ENCODE peak calls at places on chromosomes 4 and X, in ten cellular contexts. F, L, B, W, K, N, D, Z, J and S are unnamed samples.

GRCh38 chr4:2786794-2787229 is 6.1 kb upstream of the SH3BP2 start:
- DNase-seq in W (no peak), L (no peak), Z (no peak), J (no peak), B (no peak), K (no peak), D (no peak), N (no peak), F (peak), S (no peak)

GRCh38 chrX:127596882-127597281 is 455.3 kb downstream of the ACTRT1 start:
- DNase-seq in J (no peak), N (no peak), Z (no peak), L (no peak), D (no peak), W (no peak), F (no peak), B (no peak), K (no peak), S (no peak)

GRCh38 chrX:111445485-111445884 is 33.5 kb upstream of the DCX start:
- DNase-seq in N (no peak), W (peak), B (peak), Z (peak), D (peak), J (peak), L (no peak), K (peak), F (no peak), S (no peak)

GRCh38 chr4:81166431-81166830 is 48.6 kb downstream of the PRKG2 start:
- DNase-seq in F (no peak), N (no peak), B (no peak), K (no peak), J (no peak), D (no peak), Z (no peak), L (no peak), W (peak), S (no peak)

GRCh38 chrX:50941638-50942037 is 31.1 kb downstream of the BMP15 start:
- DNase-seq in L (no peak), W (peak), Z (peak), N (no peak), F (no peak), J (no peak), B (no peak), D (peak), K (peak), S (peak)

GRCh38 chr4:183329954-183330742 is 7.9 kb upstream of the CLDN24 start:
- DNase-seq in N (no peak), J (no peak), F (no peak), W (no peak), B (no peak), D (no peak), Z (no peak), L (no peak), K (no peak), S (no peak)

GRCh38 chr4:70651864-70652506 is 14.3 kb downstream of the JCHAIN start:
- DNase-seq in Z (peak), F (no peak), D (peak), K (peak), B (no peak), N (no peak), L (no peak), J (no peak), W (peak), S (no peak)

GRCh38 chrX:16897445-16897844 is 27.3 kb upstream of the RBBP7 start:
- DNase-seq in D (no peak), N (no peak), B (no peak), K (no peak), W (no peak), J (no peak), Z (no peak), F (no peak), L (no peak), S (no peak)

GRCh38 chr4:102036619-102037376 is 246.3 kb downstream of the BANK1 start:
- DNase-seq in W (peak), J (peak), B (no peak), Z (no peak), N (no peak), F (no peak), D (no peak), L (no peak), K (no peak), S (no peak)

GRCh38 chr4:188986271-188986689 is 847.0 kb downstream of the TRIML1 start:
- DNase-seq in W (peak), L (no peak), K (no peak), Z (no peak), B (no peak), D (peak), N (no peak), F (no peak), J (peak), S (no peak)

GRCh38 chrX:10415704-10416001 is 204.7 kb downstream of the MID1 start:
- DNase-seq in B (no peak), N (no peak), L (no peak), K (no peak), F (no peak), Z (no peak), D (no peak), J (no peak), W (no peak), S (no peak)

GRCh38 chr4:7691061-7691460 is 248.6 kb downstream of the AFAP1 start:
- DNase-seq in K (no peak), Z (no peak), N (peak), J (no peak), B (no peak), W (no peak), D (no peak), F (no peak), L (no peak), S (no peak)

GRCh38 chrX:110436497-110436896 is 77.8 kb downstream of the RTL9 start:
- DNase-seq in K (no peak), D (no peak), W (no peak), N (no peak), B (no peak), Z (no peak), J (no peak), F (no peak), L (no peak), S (no peak)

GRCh38 chrX:36898301-36898700 is 109.9 kb upstream of the FAM47C start:
- DNase-seq in L (no peak), K (peak), Z (peak), W (peak), J (no peak), F (no peak), D (peak), N (no peak), B (no peak), S (no peak)

GRCh38 chr4:73872331-73873108 is 3.3 kb downstream of the CXCL1 start:
- DNase-seq in B (no peak), J (no peak), D (no peak), F (no peak), N (no peak), Z (no peak), L (no peak), K (no peak), W (no peak), S (no peak)

GRCh38 chrX:122866527-122866926 is 317.6 kb upstream of the GRIA3 start:
- DNase-seq in W (no peak), J (peak), N (no peak), B (no peak), Z (no peak), D (peak), L (no peak), K (no peak), F (no peak), S (peak)

GRCh38 chrX:18702362-18703195 is 4.9 kb upstream of the PPEF1 start:
- DNase-seq in L (no peak), K (no peak), J (peak), B (no peak), F (no peak), N (no peak), D (peak), W (peak), Z (no peak), S (peak)

GRCh38 chr4:20253272-20253798 is 1.6 kb downstream of the SLIT2 start:
- DNase-seq in B (no peak), K (peak), Z (no peak), W (peak), F (no peak), N (no peak), J (no peak), L (no peak), D (no peak), S (no peak)

GRCh38 chrX:41475166-41475565 is 28.0 kb downstream of the NYX start:
- DNase-seq in L (no peak), K (peak), B (no peak), N (no peak), F (no peak), J (no peak), D (no peak), Z (no peak), W (no peak), S (no peak)

GRCh38 chr4:180751009-180751408 is 1492.2 kb upstream of the TENM3 start:
- DNase-seq in Z (no peak), K (no peak), F (no peak), L (no peak), W (no peak), J (no peak), N (no peak), B (no peak), D (peak), S (no peak)

GRCh38 chrX:118976599-118977340 is 2.4 kb downstream of the LONRF3 start:
- DNase-seq in D (peak), F (peak), K (no peak), Z (peak), N (peak), W (peak), J (no peak), L (no peak), B (peak), S (peak)

GRCh38 chr4:825969-826330 is at the start of gene CPLX1:
- DNase-seq in Z (no peak), F (peak), J (no peak), D (no peak), W (peak), K (peak), N (peak), L (no peak), B (peak), S (peak)

GRCh38 chr4:23091674-23092073 is 398.9 kb downstream of the GBA3 start:
- DNase-seq in D (no peak), K (no peak), W (no peak), F (no peak), L (no peak), B (no peak), Z (no peak), J (no peak), N (no peak), S (no peak)

GRCh38 chr4:12852338-12853307 is 631.5 kb downstream of the RAB28 start:
- DNase-seq in N (no peak), B (peak), L (no peak), D (peak), W (peak), Z (peak), F (no peak), K (peak), J (peak), S (peak)

GRCh38 chr4:112515278-112516075 is 503 bp downstream of the NEUROG2 start:
- DNase-seq in L (no peak), N (no peak), W (peak), B (peak), J (no peak), K (peak), D (peak), Z (peak), F (peak), S (peak)

GRCh38 chr4:187732524-187732923 is 263.0 kb upstream of the ZFP42 start:
- DNase-seq in L (no peak), K (no peak), B (no peak), Z (no peak), J (no peak), F (no peak), N (no peak), D (no peak), W (no peak), S (no peak)

GRCh38 chr4:174578366-174578765 is 56.1 kb upstream of the HPGD start:
- DNase-seq in W (no peak), K (no peak), N (no peak), J (no peak), L (no peak), B (no peak), F (no peak), Z (no peak), D (no peak), S (no peak)

GRCh38 chrX:35166023-35166422 is 223.4 kb downstream of the FAM47B start:
- DNase-seq in F (no peak), W (no peak), D (no peak), N (no peak), B (no peak), J (no peak), Z (no peak), K (no peak), L (no peak), S (no peak)

GRCh38 chrX:24426340-24426913 is 38.7 kb upstream of the PDK3 start:
- DNase-seq in F (no peak), L (no peak), D (peak), B (no peak), K (peak), Z (peak), W (peak), N (no peak), J (no peak), S (no peak)

GRCh38 chr4:186032259-186032658 is 36.7 kb upstream of the TLR3 start:
- DNase-seq in D (peak), J (no peak), L (no peak), B (no peak), N (no peak), Z (no peak), K (peak), F (no peak), W (no peak), S (no peak)

GRCh38 chrX:27555514-27555913 is 34.6 kb upstream of the DCAF8L2 start:
- DNase-seq in D (peak), N (no peak), Z (peak), F (no peak), K (peak), J (no peak), B (no peak), L (no peak), W (peak), S (peak)

GRCh38 chr4:37928896-37929537 is 31.2 kb upstream of the PTTG2 start:
- DNase-seq in N (no peak), D (no peak), F (no peak), W (peak), Z (no peak), L (no peak), B (no peak), K (no peak), J (no peak), S (no peak)

GRCh38 chr4:146814736-146815135 is 130.9 kb downstream of the TTC29 start:
- DNase-seq in J (no peak), F (no peak), N (no peak), B (no peak), Z (no peak), D (no peak), W (peak), K (peak), L (no peak), S (no peak)

GRCh38 chrX:83416273-83416672 is 91.8 kb upstream of the POU3F4 start:
- DNase-seq in Z (no peak), N (no peak), B (no peak), W (peak), J (no peak), D (no peak), F (no peak), K (peak), L (no peak), S (no peak)

GRCh38 chrX:111010151-111010550 is 85.8 kb upstream of the PAK3 start:
- DNase-seq in N (no peak), K (no peak), L (no peak), F (no peak), J (no peak), W (peak), B (no peak), D (no peak), Z (no peak), S (no peak)

GRCh38 chr4:148425327-148426110 is 16.7 kb downstream of the NR3C2 start:
- DNase-seq in J (no peak), K (peak), L (no peak), W (no peak), N (no peak), F (no peak), Z (no peak), B (no peak), D (no peak), S (no peak)

GRCh38 chr4:148431401-148431800 is 10.8 kb downstream of the NR3C2 start:
- DNase-seq in L (no peak), F (no peak), N (no peak), K (no peak), Z (no peak), D (no peak), W (no peak), B (no peak), J (no peak), S (peak)

GRCh38 chr4:148430847-148431246 is 11.4 kb downstream of the NR3C2 start:
- DNase-seq in D (no peak), Z (no peak), F (no peak), J (no peak), W (no peak), B (no peak), K (no peak), N (no peak), L (no peak), S (no peak)

GRCh38 chr4:148426643-148427042 is 15.6 kb downstream of the NR3C2 start:
- DNase-seq in Z (no peak), J (no peak), W (no peak), N (no peak), B (no peak), K (peak), F (no peak), D (no peak), L (no peak), S (no peak)
- TF ChIP-seq CTCF in Z (no peak), J (no peak), W (no peak), N (no peak), B (no peak), K (peak), F (no peak), D (no peak), L (no peak), S (no peak)

DNA sequence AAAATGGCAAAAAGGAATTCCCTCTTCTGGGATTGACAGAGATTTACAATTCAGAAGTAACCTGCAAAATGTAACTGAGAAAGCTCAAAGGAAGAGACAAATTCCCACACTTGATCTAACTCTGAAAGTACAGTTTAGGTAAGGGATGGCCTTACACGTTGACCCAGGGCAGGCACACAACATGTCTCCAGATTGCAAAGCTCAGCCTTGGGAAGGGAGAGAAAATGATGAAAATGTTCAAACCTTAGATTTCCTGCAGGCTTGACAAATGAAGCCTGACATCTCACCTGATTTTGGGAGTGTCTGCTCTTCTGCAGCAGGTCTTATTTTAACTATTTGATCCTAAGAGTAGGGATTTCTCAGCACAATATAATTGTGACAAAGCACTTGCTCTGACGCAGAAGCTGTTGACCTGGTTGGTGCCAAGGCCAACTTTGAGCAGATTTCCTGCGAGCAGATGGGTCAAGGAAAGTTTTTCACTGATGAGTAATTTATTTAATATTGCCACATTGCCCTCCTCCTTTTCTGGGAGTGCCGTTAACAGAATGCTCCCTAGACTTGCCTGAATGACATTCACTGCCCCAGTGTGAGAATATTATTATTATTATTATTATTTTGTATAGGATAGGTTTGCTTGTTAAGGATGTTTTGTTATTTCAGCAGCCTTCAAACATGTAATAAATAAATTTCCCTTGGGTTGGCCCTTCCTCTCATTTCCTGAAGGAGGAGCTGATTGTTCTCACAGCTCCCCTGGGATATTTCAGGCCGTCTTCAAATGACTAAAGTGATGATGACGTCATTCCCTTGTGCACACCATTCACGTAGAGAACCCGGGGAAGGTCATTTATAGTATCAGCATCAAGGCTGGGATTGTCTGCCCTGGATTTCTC is 157.1 kb downstream of the VEGFC start:
- DNase-seq in L (no peak), F (no peak), D (peak), B (no peak), W (peak), N (no peak), K (no peak), Z (peak), J (no peak), S (no peak)
- TF ChIP-seq CTCF in L (no peak), F (no peak), D (no peak), B (no peak), W (no peak), N (no peak), K (no peak), Z (no peak), J (no peak), S (no peak)

DNA sequence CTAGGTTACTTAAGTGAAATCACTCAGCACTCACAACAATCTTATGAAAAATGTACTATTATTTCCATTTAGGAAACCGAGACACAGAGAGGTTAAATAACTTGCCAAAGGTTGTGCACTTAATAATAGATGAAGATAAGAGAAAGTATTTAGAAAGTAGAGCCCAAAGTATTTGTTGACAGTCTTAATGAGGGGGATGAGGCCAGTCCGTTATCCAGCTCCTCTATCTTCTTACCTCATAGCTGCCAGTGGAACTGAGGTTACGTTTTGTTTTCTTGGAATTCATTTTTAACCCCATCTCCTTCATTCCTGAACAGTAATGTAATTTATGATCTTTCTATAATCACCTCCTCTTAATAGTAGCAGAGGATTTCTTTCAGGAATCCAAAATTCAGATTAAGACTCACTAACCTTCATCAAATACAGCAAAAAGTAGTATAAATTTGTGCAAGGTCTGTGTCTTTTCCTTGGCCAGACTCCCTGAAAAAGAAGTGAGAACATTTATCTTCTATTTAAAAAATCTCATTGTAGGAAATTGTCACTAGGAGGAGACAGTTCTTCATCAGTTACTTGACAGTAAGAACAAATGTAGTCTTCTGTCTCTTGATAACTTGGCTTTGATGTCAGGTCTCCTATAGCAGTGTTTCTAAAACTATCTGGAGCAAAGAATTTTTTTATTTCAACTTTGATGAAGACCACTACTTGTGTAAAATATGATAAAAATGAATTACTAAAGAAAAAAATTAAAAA is 35.5 kb downstream of the F8 start:
- DNase-seq in F (no peak), L (no peak), B (no peak), K (no peak), D (peak), N (no peak), W (no peak), J (no peak), Z (peak), S (no peak)
- TF ChIP-seq CTCF in F (no peak), L (no peak), B (no peak), K (no peak), D (peak), N (no peak), W (peak), J (no peak), Z (no peak), S (no peak)

GRCh38 chr4:119041951-119042560 is 93.6 kb upstream of the MYOZ2 start:
- DNase-seq in W (peak), J (peak), N (no peak), F (peak), K (peak), Z (peak), L (no peak), D (peak), B (peak), S (peak)
- TF ChIP-seq CTCF in W (peak), J (peak), N (peak), F (no peak), K (peak), Z (peak), L (peak), D (peak), B (peak), S (peak)

GRCh38 chrX:9341305-9342201 is 123.3 kb upstream of the TBL1X start:
- DNase-seq in J (no peak), N (peak), L (peak), W (peak), Z (peak), D (peak), K (peak), B (no peak), F (peak), S (no peak)
- TF ChIP-seq CTCF in J (no peak), N (no peak), L (no peak), W (no peak), Z (no peak), D (no peak), K (no peak), B (no peak), F (no peak), S (no peak)

GRCh38 chr4:30769093-30769492 is 48.9 kb downstream of the PCDH7 start:
- DNase-seq in B (peak), Z (no peak), W (peak), F (no peak), L (no peak), D (no peak), J (no peak), K (peak), N (no peak), S (no peak)
- TF ChIP-seq CTCF in B (no peak), Z (no peak), W (no peak), F (no peak), L (no peak), D (no peak), J (no peak), K (no peak), N (no peak), S (no peak)